ENCODE peak calls at places on chromosome 18, in four cellular contexts. One of them, this sample, is unnamed.

GRCh38 chr18:58143391-58143790 is 99.4 kb downstream of the NEDD4L start:
- DNase-seq in K562: no peak
- DNase-seq in GM12878: no peak
- DNase-seq in HepG2: no peak
- DNase-seq in this sample: peak

GRCh38 chr18:55927831-55928230 is 339.8 kb upstream of the TCF4 start:
- DNase-seq in GM12878: no peak
- DNase-seq in K562: no peak
- DNase-seq in HepG2: no peak
- DNase-seq in this sample: no peak

GRCh38 chr18:43847164-43848091 is 570.1 kb upstream of the SYT4 start:
- DNase-seq in GM12878: no peak
- DNase-seq in HepG2: no peak
- DNase-seq in K562: no peak
- DNase-seq in this sample: no peak

GRCh38 chr18:76764296-76764901 is 58.0 kb upstream of the ZNF236 start:
- DNase-seq in GM12878: no peak
- DNase-seq in K562: no peak
- DNase-seq in HepG2: no peak
- DNase-seq in this sample: no peak

GRCh38 chr18:34978533-34978893 is 62.7 kb upstream of the MAPRE2 start:
- DNase-seq in GM12878: no peak
- DNase-seq in HepG2: no peak
- DNase-seq in K562: no peak
- DNase-seq in this sample: no peak

GRCh38 chr18:7300971-7301553 is 70.2 kb downstream of the LRRC30 start:
- DNase-seq in GM12878: no peak
- DNase-seq in K562: no peak
- DNase-seq in HepG2: peak
- DNase-seq in this sample: no peak

GRCh38 chr18:73742959-73743358 is 404.7 kb downstream of the FBXO15 start:
- DNase-seq in K562: no peak
- DNase-seq in GM12878: no peak
- DNase-seq in HepG2: no peak
- DNase-seq in this sample: no peak

GRCh38 chr18:49022311-49023280 is 71.8 kb upstream of the SMAD7 start:
- DNase-seq in HepG2: no peak
- DNase-seq in K562: no peak
- DNase-seq in GM12878: no peak
- DNase-seq in this sample: no peak

GRCh38 chr18:21991897-21992296 is 177.5 kb upstream of the GATA6 start:
- DNase-seq in HepG2: no peak
- DNase-seq in K562: no peak
- DNase-seq in GM12878: no peak
- DNase-seq in this sample: no peak

GRCh38 chr18:43422483-43422882 is 145.2 kb upstream of the SYT4 start:
- DNase-seq in K562: no peak
- DNase-seq in GM12878: no peak
- DNase-seq in HepG2: no peak
- DNase-seq in this sample: peak

GRCh38 chr18:494602-494983 is 5.9 kb downstream of the COLEC12 start:
- DNase-seq in HepG2: no peak
- DNase-seq in GM12878: no peak
- DNase-seq in K562: no peak
- DNase-seq in this sample: no peak

GRCh38 chr18:69031571-69032451 is 233.9 kb downstream of the CCDC102B start:
- DNase-seq in HepG2: no peak
- DNase-seq in GM12878: no peak
- DNase-seq in K562: no peak
- DNase-seq in this sample: no peak

GRCh38 chr18:71075147-71075546 is 786.3 kb downstream of the SOCS6 start:
- DNase-seq in K562: no peak
- DNase-seq in HepG2: no peak
- DNase-seq in GM12878: no peak
- DNase-seq in this sample: no peak

GRCh38 chr18:58302811-58303210 is 258.8 kb downstream of the NEDD4L start:
- DNase-seq in GM12878: no peak
- DNase-seq in K562: no peak
- DNase-seq in HepG2: no peak
- DNase-seq in this sample: no peak

GRCh38 chr18:76459312-76459686 is 35.7 kb downstream of the ZNF516 start:
- DNase-seq in GM12878: no peak
- DNase-seq in HepG2: no peak
- DNase-seq in K562: no peak
- DNase-seq in this sample: no peak

GRCh38 chr18:58659691-58660090 is 11.6 kb upstream of the MALT1 start:
- DNase-seq in K562: no peak
- DNase-seq in HepG2: no peak
- DNase-seq in GM12878: no peak
- DNase-seq in this sample: no peak

GRCh38 chr18:26928669-26929313 is 63.3 kb upstream of the AQP4 start:
- DNase-seq in HepG2: no peak
- DNase-seq in GM12878: no peak
- DNase-seq in K562: no peak
- DNase-seq in this sample: no peak

GRCh38 chr18:48621240-48621639 is 82.4 kb downstream of the CTIF start:
- DNase-seq in GM12878: no peak
- DNase-seq in K562: no peak
- DNase-seq in HepG2: no peak
- DNase-seq in this sample: no peak

GRCh38 chr18:55886886-55887285 is 298.9 kb upstream of the TCF4 start:
- DNase-seq in HepG2: no peak
- DNase-seq in K562: no peak
- DNase-seq in GM12878: no peak
- DNase-seq in this sample: no peak

GRCh38 chr18:50465211-50466153 is 90.6 kb downstream of the SKA1 start:
- DNase-seq in GM12878: no peak
- DNase-seq in HepG2: no peak
- DNase-seq in K562: no peak
- DNase-seq in this sample: no peak

GRCh38 chr18:23020555-23021294 is 87.6 kb downstream of the RBBP8 start:
- DNase-seq in HepG2: no peak
- DNase-seq in K562: no peak
- DNase-seq in GM12878: no peak
- DNase-seq in this sample: no peak

GRCh38 chr18:34659579-34660517 is 50.2 kb upstream of the DTNA start:
- DNase-seq in GM12878: no peak
- DNase-seq in HepG2: peak
- DNase-seq in K562: no peak
- DNase-seq in this sample: peak

GRCh38 chr18:71223487-71223886 is 934.6 kb downstream of the SOCS6 start:
- DNase-seq in K562: no peak
- DNase-seq in GM12878: no peak
- DNase-seq in HepG2: no peak
- DNase-seq in this sample: no peak

GRCh38 chr18:58046794-58047555 is 2.9 kb downstream of the NEDD4L start:
- DNase-seq in HepG2: peak
- DNase-seq in K562: no peak
- DNase-seq in GM12878: no peak
- DNase-seq in this sample: no peak

GRCh38 chr18:62452280-62452824 is 70.5 kb upstream of the ZCCHC2 start:
- DNase-seq in GM12878: no peak
- DNase-seq in K562: no peak
- DNase-seq in HepG2: peak
- DNase-seq in this sample: no peak
- TF ChIP-seq TARDBP in GM12878: no peak
- TF ChIP-seq TARDBP in K562: no peak
- TF ChIP-seq TARDBP in HepG2: peak
- TF ChIP-seq TARDBP in this sample: no peak

GRCh38 chr18:53795061-53795460 is 429.4 kb downstream of the MBD2 start:
- DNase-seq in GM12878: no peak
- DNase-seq in K562: no peak
- DNase-seq in HepG2: no peak
- DNase-seq in this sample: no peak
- TF ChIP-seq TARDBP in GM12878: no peak
- TF ChIP-seq TARDBP in K562: no peak
- TF ChIP-seq TARDBP in HepG2: no peak
- TF ChIP-seq TARDBP in this sample: no peak

GRCh38 chr18:54357082-54357659 is 487 bp downstream of the STARD6 start:
- DNase-seq in HepG2: no peak
- DNase-seq in K562: no peak
- DNase-seq in GM12878: no peak
- DNase-seq in this sample: no peak
- TF ChIP-seq TARDBP in HepG2: no peak
- TF ChIP-seq TARDBP in K562: no peak
- TF ChIP-seq TARDBP in GM12878: no peak
- TF ChIP-seq TARDBP in this sample: no peak

DNA sequence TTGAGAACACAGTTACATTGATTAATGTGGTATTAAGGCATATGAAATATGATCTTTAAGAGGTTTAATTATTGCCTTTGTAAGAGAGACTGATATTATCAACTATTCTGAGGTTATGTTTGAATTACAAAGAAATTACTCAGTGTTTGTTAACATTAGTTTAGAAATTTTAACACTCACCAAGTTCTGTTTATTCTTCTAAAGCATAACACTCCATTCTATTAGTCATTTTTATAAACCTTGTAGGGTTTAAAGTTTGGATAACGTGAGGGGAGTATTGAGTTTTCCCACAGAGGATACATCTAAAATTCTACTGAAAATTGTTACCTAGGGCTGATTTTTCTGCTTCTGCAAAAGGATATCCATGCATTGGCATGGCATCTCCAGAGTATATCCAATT is 7.7 kb downstream of the CCDC178 start:
- DNase-seq in GM12878: no peak
- DNase-seq in K562: no peak
- DNase-seq in HepG2: no peak
- DNase-seq in this sample: no peak
- TF ChIP-seq TARDBP in GM12878: no peak
- TF ChIP-seq TARDBP in K562: no peak
- TF ChIP-seq TARDBP in HepG2: no peak
- TF ChIP-seq TARDBP in this sample: no peak

DNA sequence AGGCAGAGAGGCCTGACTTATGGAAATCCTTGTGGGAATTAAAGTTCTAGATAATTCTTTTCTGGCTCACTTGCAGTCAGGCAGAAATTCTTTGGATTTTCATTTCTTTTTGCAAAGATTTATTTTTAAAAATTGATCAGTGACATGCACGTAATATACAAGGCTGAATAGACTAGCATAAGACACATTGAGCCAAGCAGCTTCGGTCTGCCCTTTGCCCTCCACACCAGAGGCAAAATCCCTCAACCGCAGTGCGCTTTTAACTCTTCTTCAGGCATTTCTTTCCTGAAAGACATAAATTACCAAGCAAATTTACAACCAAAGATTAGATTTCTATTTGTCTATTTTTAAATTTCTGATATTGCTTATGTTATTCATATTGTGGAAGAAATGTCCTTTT is 227.9 kb downstream of the LOXHD1 start:
- DNase-seq in GM12878: no peak
- DNase-seq in K562: no peak
- DNase-seq in HepG2: no peak
- DNase-seq in this sample: no peak
- TF ChIP-seq TARDBP in GM12878: no peak
- TF ChIP-seq TARDBP in K562: no peak
- TF ChIP-seq TARDBP in HepG2: no peak
- TF ChIP-seq TARDBP in this sample: no peak

GRCh38 chr18:9691235-9691634 is 16.9 kb upstream of the RAB31 start:
- DNase-seq in GM12878: no peak
- DNase-seq in HepG2: no peak
- DNase-seq in K562: no peak
- DNase-seq in this sample: no peak
- TF ChIP-seq TARDBP in GM12878: no peak
- TF ChIP-seq TARDBP in HepG2: no peak
- TF ChIP-seq TARDBP in K562: no peak
- TF ChIP-seq TARDBP in this sample: no peak

DNA sequence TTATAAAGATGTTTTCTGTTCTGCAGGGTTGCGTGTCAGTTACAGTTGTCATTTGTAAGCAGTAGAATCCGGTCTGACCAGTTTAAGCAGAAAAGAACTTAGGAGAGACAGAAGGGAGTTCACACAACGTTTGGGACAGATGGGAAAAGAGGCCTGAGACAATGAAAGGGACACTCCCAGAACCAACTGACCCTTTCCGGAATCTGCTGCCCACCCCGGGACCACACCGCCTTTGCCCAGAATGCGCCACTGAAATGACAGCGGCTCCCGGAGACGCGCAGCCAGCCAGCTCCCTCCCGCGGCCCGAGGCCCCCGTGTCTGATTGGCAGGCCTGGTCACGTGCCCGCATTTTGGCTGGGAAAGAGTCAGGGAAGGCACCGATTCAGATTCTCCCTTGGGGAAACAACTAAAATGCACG is 244.6 kb downstream of the BCL2 start:
- DNase-seq in K562: peak
- DNase-seq in GM12878: no peak
- DNase-seq in HepG2: peak
- DNase-seq in this sample: peak
- TF ChIP-seq TARDBP in K562: no peak
- TF ChIP-seq TARDBP in GM12878: no peak
- TF ChIP-seq TARDBP in HepG2: no peak
- TF ChIP-seq TARDBP in this sample: no peak

GRCh38 chr18:79687806-79688205 is 8.2 kb downstream of the CTDP1 start:
- DNase-seq in GM12878: no peak
- DNase-seq in HepG2: no peak
- DNase-seq in K562: no peak
- DNase-seq in this sample: no peak
- TF ChIP-seq TARDBP in GM12878: no peak
- TF ChIP-seq TARDBP in HepG2: no peak
- TF ChIP-seq TARDBP in K562: no peak
- TF ChIP-seq TARDBP in this sample: no peak

GRCh38 chr18:37322497-37323035 is 243.0 kb downstream of the CELF4 start:
- DNase-seq in K562: peak
- DNase-seq in HepG2: peak
- DNase-seq in GM12878: no peak
- DNase-seq in this sample: peak
- TF ChIP-seq TARDBP in K562: no peak
- TF ChIP-seq TARDBP in HepG2: no peak
- TF ChIP-seq TARDBP in GM12878: no peak
- TF ChIP-seq TARDBP in this sample: no peak